ENCODE peak calls at places on chromosomes 2 and 18, in ten cellular contexts. X is H9, D is sigmoid colon, H is right atrium auricular region, G is gastrocnemius medialis, B is neural progenitor cell, W is OCI-LY7, S is lower lobe of right lung, L is IMR-90, V is GM12878. I is an unnamed sample. For H3K4me1, the result is how much of the 10 kb centered on the place peaks cover.

GRCh38 chr2:67576991-67577390 is 179.9 kb downstream of the ETAA1 start:
- DNase-seq in X (no peak), D (no peak), H (no peak), G (no peak), B (no peak), W (no peak), S (no peak), L (no peak), V (no peak), I (no peak)

GRCh38 chr18:79503406-79503805 is 107.7 kb downstream of the NFATC1 start:
- DNase-seq in X (no peak), D (no peak), H (no peak), G (no peak), B (no peak), W (no peak), S (peak), L (no peak), V (no peak), I (peak)

GRCh38 chr2:240237609-240238151 is 97.2 kb upstream of the OTOS start:
- DNase-seq in X (no peak), D (peak), H (no peak), G (no peak), B (no peak), W (no peak), S (peak), L (peak), V (no peak), I (peak)

GRCh38 chr2:70633508-70633907 is 79.9 kb upstream of the TGFA start:
- DNase-seq in X (no peak), D (no peak), H (no peak), G (no peak), B (no peak), W (no peak), S (no peak), L (no peak), V (no peak), I (no peak)

GRCh38 chr18:43661570-43661969 is 384.3 kb upstream of the SYT4 start:
- DNase-seq in X (peak), D (no peak), H (no peak), G (no peak), B (peak), W (peak), S (no peak), L (peak), V (peak), I (no peak)

GRCh38 chr2:64323192-64323591 is 130.8 kb upstream of the LGALSL start:
- DNase-seq in X (no peak), D (no peak), H (no peak), G (no peak), B (no peak), W (no peak), S (no peak), L (no peak), V (no peak), I (no peak)

GRCh38 chr2:217954469-217954868 is 48.3 kb downstream of the TNS1 start:
- DNase-seq in X (no peak), D (peak), H (no peak), G (no peak), B (no peak), W (no peak), S (peak), L (no peak), V (no peak), I (peak)

GRCh38 chr2:42089340-42089925 is 41.6 kb downstream of the PKDCC start:
- DNase-seq in X (peak), D (peak), H (no peak), G (peak), B (peak), W (peak), S (peak), L (peak), V (no peak), I (no peak)

GRCh38 chr2:30466216-30466615 is 19.2 kb downstream of the LCLAT1 start:
- DNase-seq in X (no peak), D (no peak), H (no peak), G (no peak), B (no peak), W (no peak), S (no peak), L (no peak), V (no peak), I (no peak)

GRCh38 chr18:3816601-3817363 is 366.8 kb downstream of the TGIF1 start:
- DNase-seq in X (no peak), D (no peak), H (no peak), G (no peak), B (no peak), W (no peak), S (no peak), L (peak), V (no peak), I (no peak)

GRCh38 chr2:240518981-240519380 is 38.8 kb downstream of the ANKMY1 start:
- DNase-seq in X (no peak), D (no peak), H (no peak), G (no peak), B (no peak), W (no peak), S (no peak), L (no peak), V (no peak), I (no peak)

GRCh38 chr2:178315083-178315482 is 120.8 kb downstream of the OSBPL6 start:
- DNase-seq in X (no peak), D (no peak), H (no peak), G (no peak), B (no peak), W (no peak), S (no peak), L (no peak), V (no peak), I (no peak)

GRCh38 chr2:213015387-213016165 is 135.8 kb downstream of the IKZF2 start:
- DNase-seq in X (no peak), D (no peak), H (no peak), G (no peak), B (no peak), W (no peak), S (no peak), L (no peak), V (peak), I (no peak)

GRCh38 chr2:200422071-200422470 is 87.8 kb downstream of the KCTD18 start:
- DNase-seq in X (no peak), D (no peak), H (no peak), G (no peak), B (no peak), W (no peak), S (no peak), L (no peak), V (no peak), I (no peak)

GRCh38 chr2:110806053-110806452 is 73.7 kb downstream of the ACOXL start:
- DNase-seq in X (no peak), D (no peak), H (no peak), G (no peak), B (no peak), W (no peak), S (no peak), L (no peak), V (no peak), I (peak)

GRCh38 chr2:134669731-134670669 is 48.8 kb downstream of the TMEM163 start:
- DNase-seq in X (no peak), D (no peak), H (no peak), G (no peak), B (no peak), W (no peak), S (peak), L (no peak), V (no peak), I (peak)

GRCh38 chr2:151614159-151614558 is 120.1 kb downstream of the NEB start:
- DNase-seq in X (no peak), D (no peak), H (no peak), G (no peak), B (no peak), W (no peak), S (no peak), L (no peak), V (no peak), I (no peak)

GRCh38 chr18:12474876-12475275 is 67.1 kb downstream of the PRELID3A start:
- DNase-seq in X (no peak), D (no peak), H (no peak), G (no peak), B (no peak), W (no peak), S (no peak), L (peak), V (no peak), I (no peak)

GRCh38 chr2:240395448-240395847 is 40.0 kb upstream of the GPC1 start:
- DNase-seq in X (no peak), D (peak), H (no peak), G (no peak), B (no peak), W (no peak), S (no peak), L (no peak), V (no peak), I (no peak)

GRCh38 chr2:96608459-96609455 is 29.4 kb downstream of the KANSL3 start:
- DNase-seq in X (no peak), D (no peak), H (no peak), G (peak), B (no peak), W (no peak), S (no peak), L (peak), V (peak), I (no peak)

GRCh38 chr2:127479219-127479825 is 47.0 kb downstream of the IWS1 start:
- DNase-seq in X (no peak), D (no peak), H (no peak), G (no peak), B (peak), W (peak), S (no peak), L (peak), V (peak), I (no peak)

GRCh38 chr2:215401896-215402379 is 33.9 kb downstream of the FN1 start:
- DNase-seq in X (no peak), D (no peak), H (no peak), G (no peak), B (no peak), W (no peak), S (no peak), L (peak), V (no peak), I (no peak)

GRCh38 chr18:37394610-37394965 is 171.0 kb downstream of the CELF4 start:
- DNase-seq in X (no peak), D (no peak), H (no peak), G (no peak), B (no peak), W (no peak), S (no peak), L (no peak), V (no peak), I (no peak)

GRCh38 chr2:26184555-26185303 is 11.8 kb downstream of the GAREM2 start:
- DNase-seq in X (peak), D (peak), H (peak), G (peak), B (peak), W (peak), S (peak), L (peak), V (peak), I (peak)

GRCh38 chr2:740446-741293 is 63.5 kb upstream of the TMEM18 start:
- DNase-seq in X (peak), D (peak), H (no peak), G (peak), B (peak), W (no peak), S (peak), L (peak), V (no peak), I (peak)

GRCh38 chr18:77207540-77207939 is 42.1 kb upstream of the GALR1 start:
- DNase-seq in X (peak), D (peak), H (peak), G (peak), B (peak), W (peak), S (peak), L (peak), V (no peak), I (peak)

GRCh38 chr2:12770569-12770968 is 53.8 kb downstream of the TRIB2 start:
- DNase-seq in X (no peak), D (no peak), H (no peak), G (no peak), B (no peak), W (no peak), S (no peak), L (no peak), V (no peak), I (no peak)

GRCh38 chr18:25814841-25815458 is 275.5 kb downstream of the SS18 start:
- DNase-seq in X (no peak), D (no peak), H (no peak), G (no peak), B (no peak), W (peak), S (no peak), L (no peak), V (peak), I (no peak)

GRCh38 chr2:23589739-23590138 is 204.8 kb downstream of the KLHL29 start:
- DNase-seq in X (no peak), D (peak), H (no peak), G (peak), B (no peak), W (no peak), S (no peak), L (no peak), V (no peak), I (no peak)

GRCh38 chr18:57797209-57797651 is 5.9 kb downstream of the ATP8B1 start:
- DNase-seq in X (no peak), D (no peak), H (no peak), G (no peak), B (peak), W (no peak), S (no peak), L (no peak), V (no peak), I (peak)

GRCh38 chr2:219722276-219722883 is 95.0 kb downstream of the SLC4A3 start:
- DNase-seq in X (no peak), D (no peak), H (no peak), G (no peak), B (no peak), W (no peak), S (no peak), L (no peak), V (no peak), I (no peak)

GRCh38 chr2:108412995-108413726 is 35.4 kb downstream of the SULT1C4 start:
- DNase-seq in X (no peak), D (no peak), H (no peak), G (no peak), B (no peak), W (no peak), S (no peak), L (peak), V (no peak), I (no peak)

GRCh38 chr18:34280653-34281052 is 55.9 kb upstream of the NOL4 start:
- DNase-seq in X (no peak), D (no peak), H (no peak), G (no peak), B (peak), W (no peak), S (no peak), L (no peak), V (no peak), I (no peak)

GRCh38 chr2:149200109-149200520 is 130.3 kb upstream of the LYPD6 start:
- DNase-seq in X (no peak), D (no peak), H (no peak), G (no peak), B (no peak), W (no peak), S (no peak), L (no peak), V (no peak), I (no peak)

GRCh38 chr2:235749121-235749780 is 255.4 kb downstream of the AGAP1 start:
- DNase-seq in X (no peak), D (no peak), H (no peak), G (no peak), B (no peak), W (no peak), S (no peak), L (peak), V (no peak), I (no peak)

GRCh38 chr2:84849271-84849952 is 31.5 kb downstream of the TRABD2A start:
- DNase-seq in X (no peak), D (no peak), H (no peak), G (no peak), B (no peak), W (no peak), S (no peak), L (peak), V (no peak), I (no peak)

GRCh38 chr2:238598802-238599530 is 172.2 kb downstream of the ASB1 start:
- DNase-seq in X (no peak), D (no peak), H (no peak), G (no peak), B (no peak), W (no peak), S (no peak), L (no peak), V (no peak), I (no peak)

GRCh38 chr2:241676665-241677064 is 9.9 kb downstream of the DTYMK start:
- DNase-seq in X (no peak), D (no peak), H (no peak), G (no peak), B (no peak), W (no peak), S (no peak), L (no peak), V (no peak), I (no peak)

GRCh38 chr2:107107351-107107750 is 221.4 kb upstream of the ST6GAL2 start:
- DNase-seq in X (no peak), D (no peak), H (no peak), G (no peak), B (no peak), W (no peak), S (no peak), L (no peak), V (no peak), I (no peak)

DNA sequence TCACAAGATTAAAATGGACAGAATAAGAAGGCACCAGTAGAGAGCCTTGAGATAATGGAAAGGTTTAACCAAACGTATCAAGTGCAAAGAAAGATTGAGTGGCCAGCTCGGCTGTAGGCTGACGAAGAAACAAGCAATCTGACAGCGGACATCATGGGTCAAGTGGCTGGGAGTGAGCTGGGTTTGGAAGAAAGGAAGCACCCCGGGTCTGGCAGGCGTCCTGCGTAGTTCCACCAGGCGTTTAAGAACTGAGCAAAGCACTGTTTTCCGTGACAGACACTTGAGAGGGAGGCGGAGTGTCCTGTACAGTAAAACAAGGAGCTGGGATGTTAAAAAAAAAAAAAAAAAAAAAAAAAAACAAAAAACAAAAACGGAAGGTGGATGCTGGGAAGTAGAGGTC is 27.1 kb downstream of the DAPL1 start:
- DNase-seq in X (no peak), D (no peak), H (no peak), G (no peak), B (peak), W (no peak), S (no peak), L (no peak), V (no peak), I (no peak)
- H3K27ac ChIP-seq in X (no peak), D (no peak), H (no peak), G (no peak), B (no peak), W (no peak), S (no peak), L (no peak), V (no peak), I (no peak)

DNA sequence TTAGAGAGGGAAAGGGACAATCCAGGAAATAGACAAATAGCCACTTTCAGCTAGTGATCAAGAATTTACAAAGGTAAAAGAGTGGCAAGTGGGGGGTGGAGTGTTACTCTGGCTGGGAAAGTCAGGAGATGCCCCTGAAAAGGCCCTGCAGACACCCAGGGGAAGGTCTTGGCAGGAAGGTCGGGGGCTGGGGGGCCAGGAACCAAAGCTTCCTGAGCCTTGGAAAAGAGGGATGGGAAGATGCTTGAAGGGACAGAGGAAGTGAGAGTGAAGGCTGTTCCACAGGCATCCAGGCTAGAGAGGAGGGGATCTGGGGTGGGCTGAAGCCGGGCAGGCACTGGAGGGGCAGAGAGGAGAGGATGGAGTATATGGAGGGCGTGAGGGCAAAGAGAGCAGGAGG is 3.9 kb upstream of the TMEM37 start:
- DNase-seq in X (peak), D (no peak), H (no peak), G (no peak), B (no peak), W (no peak), S (no peak), L (no peak), V (no peak), I (no peak)
- H3K4me1 ChIP-seq in X (under half), D (under half), H (under half), G (under half), B (under half), W (under half), S (half or more), L (under half), V (under half), I (under half)

DNA sequence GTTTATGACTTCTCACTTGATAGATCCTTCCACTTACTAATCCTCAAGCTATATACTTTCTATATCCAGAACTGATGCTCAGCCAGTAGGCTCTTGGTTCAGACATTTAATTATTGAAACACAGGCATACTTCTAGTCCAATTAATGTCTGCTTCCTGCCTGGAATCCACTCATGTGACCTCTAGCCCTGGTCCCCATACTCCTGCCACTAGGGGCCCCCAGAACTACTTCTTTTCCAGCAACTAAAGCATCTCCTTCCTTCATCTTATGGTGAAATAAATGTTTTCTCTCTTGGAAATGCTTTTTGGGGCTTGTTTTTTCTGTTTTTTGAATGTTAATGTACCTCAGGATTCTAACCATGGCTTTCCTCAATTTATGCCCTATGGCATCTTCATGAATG is 527.6 kb downstream of the SATB2 start:
- DNase-seq in X (peak), D (no peak), H (no peak), G (no peak), B (peak), W (peak), S (no peak), L (no peak), V (no peak), I (no peak)
- TF ChIP-seq CTCF in X (peak), D (no peak), H (no peak), G (no peak), B (peak), W (peak), S (no peak), L (peak), V (no peak), I (no peak)

GRCh38 chr2:38353402-38353801 is 23.7 kb downstream of the ATL2 start:
- DNase-seq in X (no peak), D (no peak), H (no peak), G (no peak), B (no peak), W (no peak), S (no peak), L (no peak), V (no peak), I (no peak)
- H3K27ac ChIP-seq in X (no peak), D (no peak), H (no peak), G (peak), B (no peak), W (no peak), S (no peak), L (no peak), V (no peak), I (no peak)

DNA sequence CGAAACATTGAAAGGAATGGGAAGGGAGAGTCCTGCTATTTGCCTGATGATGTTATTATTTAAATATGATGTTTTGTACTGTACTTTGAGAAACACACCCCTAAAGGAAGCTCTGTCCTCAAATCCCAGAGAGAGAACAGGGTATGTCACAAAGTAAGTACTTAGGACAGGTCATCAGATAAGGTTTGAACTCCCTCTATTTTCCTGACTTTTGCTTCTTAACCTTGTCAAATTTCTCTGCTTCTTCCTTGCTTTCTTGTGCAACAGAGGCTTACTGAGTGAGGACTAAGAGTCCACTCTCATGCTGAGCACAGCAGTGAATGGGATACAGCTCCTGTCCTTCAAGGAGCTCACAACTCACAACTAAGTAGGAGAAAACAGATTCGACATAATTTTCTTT is 3.7 kb downstream of the DGUOK start:
- DNase-seq in X (no peak), D (no peak), H (no peak), G (no peak), B (no peak), W (no peak), S (no peak), L (no peak), V (no peak), I (no peak)
- H3K4me1 ChIP-seq in X (under half), D (half or more), H (half or more), G (under half), B (under half), W (under half), S (under half), L (under half), V (under half), I (under half)